ENCODE peak calls at places on chromosomes 11 and 22, in eight cellular contexts. R, B, M, O, U, N, Z and D are unnamed samples.
A peak's percentile ranks its signal among the peaks of the same experiment; 100 is the strongest.

GRCh38 chr11:66258473-66258893 is 10.0 kb upstream of the RAB1B start:
- DNase-seq in R (no peak), B (no peak), M (no peak), O (no peak), U (no peak), N (no peak), Z (no peak), D (no peak)

GRCh38 chr11:115984228-115984627 is 480.0 kb upstream of the CADM1 start:
- DNase-seq in R (no peak), B (no peak), M (no peak), O (no peak), U (no peak), N (no peak), Z (no peak), D (no peak)

GRCh38 chr11:61353109-61354067 is 8.3 kb downstream of the CYB561A3 start:
- DNase-seq in R (no peak), B (peak; percentile 68), M (no peak), O (no peak), U (no peak), N (peak; percentile 62), Z (no peak), D (no peak)

GRCh38 chr11:95098826-95099225 is 9.2 kb downstream of the ENDOD1 start:
- DNase-seq in R (no peak), B (peak; percentile 73), M (no peak), O (no peak), U (no peak), N (no peak), Z (no peak), D (no peak)

GRCh38 chr11:114085965-114086364 is 26.5 kb downstream of the ZBTB16 start:
- DNase-seq in R (no peak), B (peak; percentile 63), M (peak; percentile 74), O (no peak), U (no peak), N (no peak), Z (no peak), D (no peak)

GRCh38 chr11:12693485-12694181 is 19.4 kb downstream of the TEAD1 start:
- DNase-seq in R (peak; percentile 79), B (peak; percentile 57), M (peak; percentile 42), O (peak; percentile 96), U (peak; percentile 99), N (no peak), Z (peak; percentile 33), D (peak; percentile 50)

GRCh38 chr11:67404515-67405195 is 772 bp downstream of the TBC1D10C start:
- DNase-seq in R (peak; percentile 80), B (no peak), M (no peak), O (no peak), U (no peak), N (peak; percentile 80), Z (no peak), D (peak; percentile 76)

GRCh38 chr22:23893446-23893956 is 682 bp upstream of the MIF start:
- DNase-seq in R (no peak), B (no peak), M (no peak), O (no peak), U (no peak), N (no peak), Z (no peak), D (no peak)

GRCh38 chr11:126466288-126467045 is 111.0 kb downstream of the ST3GAL4 start:
- DNase-seq in R (no peak), B (no peak), M (no peak), O (no peak), U (no peak), N (no peak), Z (no peak), D (no peak)

GRCh38 chr11:44648109-44648508 is 78.7 kb upstream of the TSPAN18 start:
- DNase-seq in R (no peak), B (no peak), M (no peak), O (no peak), U (no peak), N (no peak), Z (no peak), D (no peak)

GRCh38 chr11:86523738-86524602 is 148.4 kb downstream of the ME3 start:
- DNase-seq in R (no peak), B (no peak), M (peak; percentile 39), O (peak; percentile 91), U (peak; percentile 87), N (no peak), Z (no peak), D (no peak)

DNA sequence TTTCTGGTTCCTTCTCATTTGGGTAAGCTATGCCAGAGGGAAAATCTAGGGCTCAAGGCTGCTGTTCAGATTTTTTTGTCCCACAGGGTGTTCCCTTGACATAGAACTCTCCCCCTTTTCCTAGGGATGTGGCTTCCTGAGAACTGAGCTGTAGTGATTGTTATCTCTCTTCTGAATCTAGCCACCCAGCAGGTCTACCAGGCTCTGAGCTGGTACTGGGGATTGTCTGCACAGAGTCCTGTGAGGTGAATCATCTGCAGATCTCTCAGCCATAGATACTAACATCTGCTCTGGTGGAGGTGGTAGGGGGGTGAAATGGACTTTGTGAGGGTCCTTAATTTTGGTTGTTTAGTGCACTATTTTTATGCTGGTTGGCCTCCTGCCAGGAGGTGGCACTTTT is 167.3 kb upstream of the PGR start:
- DNase-seq in R (no peak), B (no peak), M (no peak), O (no peak), U (peak; percentile 43), N (no peak), Z (no peak), D (no peak)
- H3K9me3 ChIP-seq in R (no peaks in the 10 kb centered on the region), B (no peaks in the 10 kb centered on the region), M (peaks cover 19% of the 10 kb centered on the region), O (no peaks in the 10 kb centered on the region), U (no peaks in the 10 kb centered on the region), N (no peaks in the 10 kb centered on the region), Z (peaks cover 48% of the 10 kb centered on the region), D (no peaks in the 10 kb centered on the region)

GRCh38 chr11:57087966-57088365 is 93.8 kb upstream of the LRRC55 start:
- DNase-seq in R (no peak), B (no peak), M (no peak), O (no peak), U (no peak), N (no peak), Z (no peak), D (no peak)

GRCh38 chr11:57083641-57084385 is 95.1 kb downstream of the OR5AK2 start:
- DNase-seq in R (no peak), B (no peak), M (no peak), O (no peak), U (no peak), N (no peak), Z (no peak), D (no peak)

GRCh38 chr11:57081356-57081755 is 92.6 kb downstream of the OR5AK2 start:
- DNase-seq in R (no peak), B (no peak), M (no peak), O (no peak), U (no peak), N (no peak), Z (no peak), D (no peak)

GRCh38 chr11:57082125-57082524 is 93.4 kb downstream of the OR5AK2 start:
- DNase-seq in R (no peak), B (no peak), M (no peak), O (no peak), U (no peak), N (no peak), Z (no peak), D (no peak)

GRCh38 chr11:57085604-57086003 is 96.1 kb upstream of the LRRC55 start:
- DNase-seq in R (no peak), B (no peak), M (no peak), O (no peak), U (no peak), N (no peak), Z (no peak), D (no peak)
- TF ChIP-seq CTCF in R (no peak), B (no peak), M (no peak), O (peak; percentile 16), U (peak; percentile 2), N (no peak), Z (peak; percentile 19), D (no peak)

GRCh38 chr22:49418943-49419342 is 408.7 kb downstream of the BRD1 start:
- DNase-seq in R (no peak), B (no peak), M (no peak), O (no peak), U (no peak), N (no peak), Z (no peak), D (no peak)
- H3K9me3 ChIP-seq in R (no peaks in the 10 kb centered on the region), B (no peaks in the 10 kb centered on the region), M (peaks cover 12% of the 10 kb centered on the region), O (no peaks in the 10 kb centered on the region), U (peaks cover 50% of the 10 kb centered on the region), N (no peaks in the 10 kb centered on the region), Z (peaks cover 34% of the 10 kb centered on the region), D (peaks cover 7% of the 10 kb centered on the region)

DNA sequence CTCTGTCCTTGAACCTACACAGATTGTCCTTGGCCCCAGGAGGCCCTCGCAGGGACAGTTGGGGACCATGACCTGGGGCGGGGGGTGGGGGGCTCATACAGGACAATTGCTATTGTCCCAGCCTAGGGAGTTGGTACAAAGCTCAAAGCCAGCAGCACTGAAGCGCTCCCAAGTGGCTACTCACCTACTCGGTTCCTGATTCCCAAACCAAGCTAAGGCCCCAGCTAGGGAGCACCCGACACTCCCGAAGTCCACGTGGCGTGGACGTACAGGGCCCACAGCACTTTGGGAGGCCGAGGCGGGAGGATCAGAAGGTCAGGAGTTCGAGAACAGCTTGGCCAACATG is 80.6 kb downstream of the CELSR1 start:
- DNase-seq in R (peak; percentile 47), B (no peak), M (no peak), O (no peak), U (no peak), N (no peak), Z (no peak), D (no peak)
- TF ChIP-seq CTCF in R (no peak), B (no peak), M (no peak), O (no peak), U (no peak), N (no peak), Z (no peak), D (no peak)

GRCh38 chr11:69450064-69450856 is 31.2 kb upstream of the LINC01488 start:
- DNase-seq in R (peak; percentile 74), B (no peak), M (no peak), O (no peak), U (no peak), N (no peak), Z (peak; percentile 42), D (no peak)
- H3K9me3 ChIP-seq in R (no peaks in the 10 kb centered on the region), B (no peaks in the 10 kb centered on the region), M (no peaks in the 10 kb centered on the region), O (no peaks in the 10 kb centered on the region), U (no peaks in the 10 kb centered on the region), N (no peaks in the 10 kb centered on the region), Z (no peaks in the 10 kb centered on the region), D (no peaks in the 10 kb centered on the region)

GRCh38 chr22:29609139-29609538 is 5.7 kb downstream of the NF2 start:
- DNase-seq in R (no peak), B (no peak), M (no peak), O (no peak), U (no peak), N (no peak), Z (no peak), D (no peak)
- TF ChIP-seq CTCF in R (peak; percentile 18), B (no peak), M (no peak), O (peak; percentile 43), U (peak; percentile 52), N (no peak), Z (peak; percentile 29), D (no peak)